ENCODE peak calls at places on chromosome 20, in nine cellular contexts. M is T follicular helper cell, H is GM12865, O is colonic mucosa, U is T-helper 17 cell, R is Calu3, T is fibroblast of the conjunctiva, D is NCI-H1694, N is fibroblast of villous mesenchyme. V is an unnamed sample.

GRCh38 chr20:63702751-63703470 is 4.9 kb downstream of the ARFRP1 start:
- DNase-seq in R (no peak), D (no peak), U (no peak), T (no peak), M (no peak), N (no peak), H (no peak), O (no peak), V (no peak)

GRCh38 chr20:7571521-7572065 is 368.7 kb downstream of the HAO1 start:
- DNase-seq in R (no peak), D (no peak), T (no peak), N (peak; percentile 32), O (no peak), H (no peak), M (no peak), U (no peak), V (no peak)

GRCh38 chr20:45963059-45964011 is 8.7 kb downstream of the ZNF335 start:
- DNase-seq in T (peak; percentile 16), H (peak; percentile 74), U (no peak), R (peak; percentile 34), N (peak; percentile 62), M (no peak), O (no peak), D (peak; percentile 24), V (no peak)

GRCh38 chr20:45406260-45407066 is 1.6 kb upstream of the DBNDD2 start:
- DNase-seq in R (peak; percentile 84), H (no peak), M (peak; percentile 25), D (no peak), T (no peak), N (peak; percentile 58), U (peak; percentile 28), O (peak; percentile 86), V (peak; percentile 84)

GRCh38 chr20:22861231-22861980 is 173.7 kb upstream of the SSTR4 start:
- DNase-seq in O (no peak), D (no peak), T (no peak), R (no peak), U (no peak), N (no peak), M (no peak), H (no peak), V (no peak)

GRCh38 chr20:62087227-62087626 is 21.5 kb upstream of the TAF4 start:
- DNase-seq in O (no peak), M (no peak), R (peak; percentile 20), T (no peak), U (no peak), H (no peak), D (no peak), N (peak; percentile 26), V (no peak)

GRCh38 chr20:57264151-57264792 is 2.2 kb downstream of the BMP7 start:
- DNase-seq in N (no peak), D (no peak), U (no peak), O (no peak), T (no peak), R (no peak), M (no peak), H (no peak), V (no peak)

GRCh38 chr20:56207656-56208055 is 40.9 kb upstream of the MC3R start:
- DNase-seq in U (no peak), T (no peak), D (no peak), H (no peak), O (no peak), R (no peak), M (no peak), N (no peak), V (no peak)

GRCh38 chr20:22438346-22438745 is 146.0 kb downstream of the FOXA2 start:
- DNase-seq in T (no peak), O (no peak), D (no peak), H (no peak), N (no peak), U (no peak), M (no peak), R (no peak), V (no peak)

GRCh38 chr20:48769111-48769879 is 58.5 kb downstream of the PREX1 start:
- DNase-seq in M (peak; percentile 85), R (peak; percentile 27), U (peak; percentile 76), O (no peak), N (peak; percentile 14), H (peak; percentile 66), D (no peak), T (no peak), V (no peak)

GRCh38 chr20:63498950-63499332 is at the start of gene EEF1A2:
- DNase-seq in D (no peak), N (no peak), O (no peak), T (no peak), H (no peak), R (peak; percentile 73), U (peak; percentile 63), M (peak; percentile 45), V (no peak)

GRCh38 chr20:43984587-43984986 is 69.9 kb downstream of the TOX2 start:
- DNase-seq in M (no peak), T (no peak), N (no peak), D (no peak), H (no peak), O (peak; percentile 64), R (no peak), U (no peak), V (peak; percentile 26)

V was measured in transverse colon.